ENCODE peak calls at places on chromosomes 16 and 17, in four cellular contexts. V is epithelial cell of esophagus, I is GM20000, C is AG08395. Y is an unnamed sample.

GRCh38 chr17:29241015-29241963 is 5.4 kb upstream of the CRYBA1 start:
- DNase-seq in V (peak; percentile 98), C (peak; percentile 94), I (no peak), Y (peak; percentile 75)

GRCh38 chr16:50627419-50627818 is 53.7 kb downstream of the SNX20 start:
- DNase-seq in I (peak; percentile 65), C (peak; percentile 68), V (peak; percentile 25), Y (no peak)

GRCh38 chr16:49335828-49336227 is 37.8 kb upstream of the C16orf78 start:
- DNase-seq in V (no peak), I (no peak), C (no peak), Y (no peak)

GRCh38 chr17:39152134-39152884 is 872 bp upstream of the PLXDC1 start:
- DNase-seq in V (peak; percentile 32), I (no peak), C (no peak), Y (no peak)

GRCh38 chr17:42883802-42884553 is 16.6 kb upstream of the G6PC1 start:
- DNase-seq in V (no peak), I (no peak), C (no peak), Y (no peak)

GRCh38 chr17:4313482-4314114 is 49.8 kb upstream of the ANKFY1 start:
- DNase-seq in C (no peak), I (no peak), V (no peak), Y (no peak)

GRCh38 chr17:69466905-69467630 is 52.6 kb downstream of the MAP2K6 start:
- DNase-seq in I (no peak), V (peak; percentile 29), C (peak; percentile 31), Y (no peak)

GRCh38 chr17:61309857-61310256 is 89.8 kb upstream of the TBX2 start:
- DNase-seq in C (peak; percentile 65), V (peak; percentile 72), I (no peak), Y (no peak)

GRCh38 chr16:9840761-9841665 is 341.2 kb downstream of the GRIN2A start:
- DNase-seq in I (no peak), C (no peak), V (no peak), Y (no peak)

GRCh38 chr16:2208308-2208707 is 2.4 kb downstream of the BRICD5 start:
- DNase-seq in C (no peak), I (no peak), V (no peak), Y (no peak)

GRCh38 chr17:73541111-73541510 is 103.1 kb downstream of the SDK2 start:
- DNase-seq in I (no peak), C (no peak), V (peak; percentile 56), Y (no peak)

GRCh38 chr17:44915321-44915726 is at the start of gene GFAP:
- DNase-seq in C (no peak), I (no peak), V (no peak), Y (no peak)

GRCh38 chr17:78769200-78769773 is 12.8 kb downstream of the CYTH1 start:
- DNase-seq in I (no peak), C (no peak), V (no peak), Y (no peak)

GRCh38 chr17:61904094-61904710 is 23.6 kb downstream of the INTS2 start:
- DNase-seq in V (no peak), C (no peak), I (peak; percentile 68), Y (no peak)

GRCh38 chr17:37710344-37710886 is 34.4 kb downstream of the HNF1B start:
- DNase-seq in V (peak; percentile 36), I (no peak), C (peak; percentile 40), Y (no peak)

GRCh38 chr16:31712064-31712540 is 161.5 kb upstream of the ZNF267 start:
- DNase-seq in V (no peak), C (no peak), I (no peak), Y (no peak)

GRCh38 chr17:49913226-49914095 is 55.5 kb upstream of the DLX4 start:
- DNase-seq in I (no peak), V (peak; percentile 28), C (peak; percentile 57), Y (peak; percentile 94)

GRCh38 chr16:77437859-77438258 is 3.0 kb upstream of the ADAMTS18 start:
- DNase-seq in C (peak; percentile 40), I (no peak), V (no peak), Y (no peak)

GRCh38 chr16:58464047-58464915 is 35.7 kb upstream of the NDRG4 start:
- DNase-seq in V (no peak), I (peak; percentile 49), C (no peak), Y (peak; percentile 84)

GRCh38 chr17:42016411-42016831 is 818 bp downstream of the DNAJC7 start:
- DNase-seq in C (no peak), V (no peak), I (peak; percentile 10), Y (no peak)

GRCh38 chr17:65559802-65560627 is 1.4 kb downstream of the AXIN2 start:
- DNase-seq in I (peak; percentile 62), V (no peak), C (no peak), Y (peak; percentile 50)

GRCh38 chr17:50423553-50424159 is 2.4 kb upstream of the ACSF2 start:
- DNase-seq in C (peak; percentile 75), I (no peak), V (peak; percentile 89), Y (no peak)

GRCh38 chr17:10099051-10099571 is 99.3 kb downstream of the GAS7 start:
- DNase-seq in C (peak; percentile 76), V (no peak), I (no peak), Y (no peak)

GRCh38 chr16:51151951-51152663 is 1.0 kb upstream of the SALL1 start:
- DNase-seq in V (no peak), I (peak; percentile 57), C (peak; percentile 96), Y (no peak)

GRCh38 chr17:44661835-44662234 is 5.6 kb downstream of the MEIOC start:
- DNase-seq in V (no peak), I (no peak), C (no peak), Y (no peak)

Y was measured in 8988T.